ENCODE peak calls at places on chromosomes 1 and 21, in ten cellular contexts. S, J, I, B, Y, Q, K, T, H and R are unnamed samples.

GRCh38 chr1:114455102-114455785 is 55.8 kb downstream of the TRIM33 start:
- DNase-seq in S (no peak), J (no peak), I (no peak), B (no peak), Y (peak), Q (no peak), K (no peak), T (peak), H (no peak), R (no peak)

GRCh38 chr1:1924849-1925248 is 5.8 kb upstream of the TMEM52 start:
- DNase-seq in S (no peak), J (no peak), I (no peak), B (no peak), Y (no peak), Q (no peak), K (no peak), T (no peak), H (no peak), R (no peak)

GRCh38 chr1:33056426-33056825 is 19.7 kb upstream of the AK2 start:
- DNase-seq in S (no peak), J (no peak), I (no peak), B (no peak), Y (no peak), Q (no peak), K (no peak), T (no peak), H (no peak), R (no peak)

GRCh38 chr1:88935522-88936222 is 44.3 kb upstream of the GTF2B start:
- DNase-seq in S (peak), J (peak), I (no peak), B (no peak), Y (peak), Q (peak), K (no peak), T (peak), H (peak), R (peak)

GRCh38 chr1:63612564-63612963 is 19.4 kb downstream of the PGM1 start:
- DNase-seq in S (peak), J (no peak), I (peak), B (no peak), Y (no peak), Q (no peak), K (no peak), T (no peak), H (peak), R (no peak)

GRCh38 chr1:227949954-227950734 is 2.4 kb upstream of the WNT9A start:
- DNase-seq in S (no peak), J (no peak), I (no peak), B (peak), Y (no peak), Q (no peak), K (no peak), T (no peak), H (no peak), R (no peak)

GRCh38 chr1:211738096-211738708 is 62.8 kb upstream of the NEK2 start:
- DNase-seq in S (no peak), J (no peak), I (no peak), B (no peak), Y (no peak), Q (no peak), K (no peak), T (no peak), H (no peak), R (no peak)

GRCh38 chr21:31108969-31109368 is 70.7 kb upstream of the KRTAP19-8 start:
- DNase-seq in S (no peak), J (peak), I (no peak), B (no peak), Y (no peak), Q (no peak), K (no peak), T (peak), H (peak), R (no peak)

DNA sequence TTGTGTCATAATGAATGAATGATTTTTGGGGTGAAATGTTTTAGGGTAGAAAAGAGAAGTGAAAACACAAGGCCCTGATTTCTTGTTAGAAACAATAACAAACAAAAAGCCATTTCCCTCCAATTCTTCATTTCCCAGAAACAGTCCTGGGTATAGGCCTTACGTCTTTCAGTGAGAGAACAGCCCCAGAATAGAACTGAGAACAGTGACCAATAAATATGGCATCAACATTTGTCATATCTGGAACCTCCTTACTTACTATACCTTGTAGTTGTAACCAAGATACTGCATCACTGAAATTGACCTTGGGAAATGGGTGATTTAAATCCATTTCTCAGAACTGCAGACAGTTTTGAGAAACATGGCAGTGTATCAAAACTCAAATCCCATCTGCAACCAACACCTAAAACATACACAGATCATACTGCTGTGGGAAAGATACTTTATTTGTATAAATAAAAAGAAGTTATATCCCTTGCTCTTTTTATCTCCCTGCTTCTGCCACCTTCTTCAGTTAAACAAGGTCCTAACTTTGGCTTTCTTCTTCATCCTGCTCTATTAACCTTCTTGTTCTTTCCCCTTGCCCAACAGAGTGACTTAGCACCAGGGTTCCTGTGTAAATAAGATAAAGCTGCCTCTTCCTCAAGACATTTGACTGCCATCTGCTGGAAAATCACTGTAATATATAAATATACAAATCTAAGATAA is 19.5 kb downstream of the XKR8 start:
- DNase-seq in S (peak), J (peak), I (peak), B (no peak), Y (peak), Q (peak), K (no peak), T (peak), H (peak), R (peak)
- TF ChIP-seq CTCF in S (no peak), J (peak), I (peak), B (peak), Y (peak), Q (peak), K (peak), T (peak), H (peak), R (peak)

GRCh38 chr1:203325004-203325417 is 19.7 kb downstream of the BTG2 start:
- DNase-seq in S (no peak), J (peak), I (no peak), B (no peak), Y (no peak), Q (no peak), K (no peak), T (no peak), H (no peak), R (no peak)
- H3K4me3 ChIP-seq in S (no peak), J (no peak), I (no peak), B (no peak), Y (no peak), Q (no peak), K (no peak), T (no peak), H (no peak), R (no peak)

GRCh38 chr1:225044258-225044657 is 114.8 kb downstream of the DNAH14 start:
- DNase-seq in S (no peak), J (peak), I (no peak), B (no peak), Y (no peak), Q (no peak), K (no peak), T (peak), H (peak), R (no peak)
- TF ChIP-seq CTCF in S (no peak), J (no peak), I (no peak), B (no peak), Y (no peak), Q (no peak), K (no peak), T (no peak), H (no peak), R (no peak)

DNA sequence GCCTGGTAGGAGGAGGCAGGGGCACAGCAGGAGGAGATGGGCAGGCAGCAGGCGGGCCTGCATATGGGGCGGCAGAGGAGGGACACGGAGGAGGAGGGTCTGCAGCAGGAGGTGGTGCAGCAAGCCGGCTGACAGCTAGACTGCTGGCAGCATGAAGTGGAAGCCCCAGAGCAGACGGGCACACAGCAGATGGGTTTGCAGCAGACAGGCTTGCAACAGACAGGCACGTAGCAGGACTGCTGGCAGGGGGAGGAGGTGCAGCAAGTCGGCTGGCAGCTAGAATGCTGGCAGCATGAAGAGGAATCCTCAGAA is 615 bp downstream of the KRTAP10-5 start:
- DNase-seq in S (no peak), J (no peak), I (no peak), B (peak), Y (no peak), Q (no peak), K (no peak), T (no peak), H (no peak), R (no peak)
- H3K4me3 ChIP-seq in S (no peak), J (no peak), I (no peak), B (no peak), Y (no peak), Q (no peak), K (no peak), T (no peak), H (no peak), R (no peak)

DNA sequence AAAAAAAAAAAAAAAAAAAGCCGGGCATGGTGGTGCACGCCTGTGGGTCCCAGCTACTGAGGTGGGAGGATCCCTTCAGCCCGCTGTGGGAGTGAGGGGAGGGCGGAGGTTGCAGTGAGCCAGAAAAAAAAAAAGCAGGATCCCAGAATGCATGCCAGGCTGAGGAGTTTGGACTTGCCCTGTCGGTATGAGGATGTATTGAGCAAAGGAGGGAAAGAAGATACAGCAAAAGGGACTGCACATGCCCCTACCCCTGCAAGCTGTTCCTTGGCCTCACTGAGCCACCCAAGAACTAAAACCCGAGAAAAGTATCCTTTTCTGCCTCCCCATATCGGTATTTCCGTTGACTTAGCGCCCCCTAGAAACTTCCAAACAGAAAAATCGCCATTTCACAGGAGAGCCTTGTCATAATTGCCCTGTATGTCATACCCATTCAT is 1.3 kb upstream of the GPATCH4 start:
- DNase-seq in S (no peak), J (no peak), I (no peak), B (no peak), Y (no peak), Q (no peak), K (no peak), T (peak), H (no peak), R (no peak)
- TF ChIP-seq CTCF in S (peak), J (peak), I (peak), B (no peak), Y (no peak), Q (peak), K (no peak), T (peak), H (peak), R (no peak)

GRCh38 chr21:43881918-43882317 is 16.9 kb downstream of the AGPAT3 start:
- DNase-seq in S (no peak), J (no peak), I (no peak), B (peak), Y (no peak), Q (no peak), K (no peak), T (no peak), H (no peak), R (no peak)

GRCh38 chr21:43882952-43883492 is 18.0 kb downstream of the AGPAT3 start:
- DNase-seq in S (no peak), J (no peak), I (no peak), B (peak), Y (no peak), Q (no peak), K (no peak), T (no peak), H (no peak), R (no peak)

GRCh38 chr21:43884861-43885370 is 19.9 kb downstream of the AGPAT3 start:
- DNase-seq in S (no peak), J (no peak), I (no peak), B (peak), Y (no peak), Q (no peak), K (no peak), T (no peak), H (no peak), R (no peak)

GRCh38 chr21:43885721-43886120 is 20.7 kb downstream of the AGPAT3 start:
- DNase-seq in S (no peak), J (no peak), I (no peak), B (no peak), Y (no peak), Q (no peak), K (no peak), T (no peak), H (no peak), R (no peak)

GRCh38 chr21:43884012-43884860 is 19.2 kb downstream of the AGPAT3 start:
- DNase-seq in S (peak), J (peak), I (peak), B (peak), Y (no peak), Q (no peak), K (no peak), T (no peak), H (peak), R (no peak)
- H3K4me3 ChIP-seq in S (no peak), J (no peak), I (no peak), B (no peak), Y (no peak), Q (no peak), K (no peak), T (no peak), H (no peak), R (no peak)

DNA sequence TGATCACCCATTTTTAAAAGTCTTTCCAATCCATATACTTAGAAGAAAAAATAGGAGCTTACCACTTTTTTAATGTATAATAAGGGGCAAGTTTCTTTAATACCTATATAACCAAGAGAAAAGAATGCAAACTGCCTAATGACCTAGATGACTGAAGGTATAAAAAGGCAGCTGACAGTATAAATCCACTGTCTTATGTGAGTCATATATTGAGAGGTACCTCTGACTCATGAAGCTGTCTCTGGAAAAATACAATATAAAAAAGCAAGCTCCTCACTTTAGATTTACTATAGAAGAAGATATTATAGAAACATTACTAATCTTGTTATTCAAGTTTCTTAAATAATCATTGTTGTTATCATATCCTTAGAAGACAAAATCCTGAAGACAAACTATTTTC is 144.2 kb downstream of the VAV3 start:
- DNase-seq in S (no peak), J (peak), I (peak), B (no peak), Y (peak), Q (no peak), K (no peak), T (peak), H (no peak), R (no peak)
- TF ChIP-seq CTCF in S (no peak), J (no peak), I (no peak), B (no peak), Y (no peak), Q (no peak), K (no peak), T (no peak), H (no peak), R (no peak)